ENCODE peak calls at places on chromosomes 11 and 22, in ten cellular contexts. P is IMR-90, I is ovary, K is stomach, L is H54, O is adrenal gland, H is heart left ventricle, J is A549, X is right lobe of liver, C is lower leg skin. D is an unnamed sample.

GRCh38 chr11:119376197-119376847 is 5.2 kb downstream of the USP2 start:
- DNase-seq in P (peak; percentile 37), I (peak; percentile 54), K (peak; percentile 84), L (no peak), O (no peak), H (no peak), J (no peak), X (peak; percentile 41), C (peak; percentile 18), D (peak; percentile 80)

GRCh38 chr11:58024601-58025091 is 965 bp downstream of the OR9Q1 start:
- DNase-seq in P (peak; percentile 60), I (peak; percentile 50), K (peak; percentile 54), L (peak; percentile 12), O (peak; percentile 80), H (peak; percentile 83), J (no peak), X (peak; percentile 72), C (peak; percentile 32), D (peak; percentile 42)

GRCh38 chr22:38429460-38430128 is 25.4 kb downstream of the KCNJ4 start:
- DNase-seq in P (peak; percentile 13), I (no peak), K (no peak), L (no peak), O (no peak), H (no peak), J (no peak), X (no peak), C (no peak), D (no peak)

GRCh38 chr22:18068991-18069390 is 8.8 kb upstream of the PEX26 start:
- DNase-seq in P (no peak), I (no peak), K (no peak), L (no peak), O (no peak), H (no peak), J (no peak), X (no peak), C (no peak), D (no peak)

GRCh38 chr11:88377151-88377550 is 39.6 kb upstream of the CTSC start:
- DNase-seq in P (peak; percentile 67), I (no peak), K (no peak), L (no peak), O (no peak), H (no peak), J (no peak), X (no peak), C (no peak), D (no peak)

GRCh38 chr11:129278586-129279319 is 86.6 kb upstream of the ARHGAP32 start:
- DNase-seq in P (no peak), I (peak; percentile 55), K (no peak), L (no peak), O (no peak), H (peak; percentile 18), J (no peak), X (peak; percentile 28), C (no peak), D (no peak)

GRCh38 chr11:130471731-130472433 is 23.4 kb downstream of the ADAMTS15 start:
- DNase-seq in P (no peak), I (no peak), K (no peak), L (no peak), O (no peak), H (peak; percentile 13), J (no peak), X (no peak), C (no peak), D (no peak)

GRCh38 chr22:43789452-43789851 is 22.7 kb downstream of the EFCAB6 start:
- DNase-seq in P (peak; percentile 99), I (peak; percentile 71), K (no peak), L (peak; percentile 24), O (peak; percentile 66), H (peak; percentile 40), J (peak; percentile 63), X (no peak), C (peak; percentile 50), D (peak; percentile 37)

GRCh38 chr22:24319451-24319850 is 48.8 kb downstream of the SPECC1L start:
- DNase-seq in P (peak; percentile 74), I (no peak), K (no peak), L (no peak), O (no peak), H (no peak), J (peak; percentile 7), X (no peak), C (no peak), D (no peak)

GRCh38 chr11:10304495-10305261 is at the start of gene ADM:
- DNase-seq in P (peak; percentile 93), I (peak; percentile 92), K (peak; percentile 87), L (peak; percentile 88), O (peak; percentile 89), H (peak; percentile 91), J (peak; percentile 97), X (peak; percentile 94), C (peak; percentile 92), D (peak; percentile 91)
- TF ChIP-seq POLR2A in P (peak; percentile 99), I (peak; percentile 79), K (peak; percentile 83), L (peak; percentile 99), O (peak; percentile 89), H (peak; percentile 94), J (peak; percentile 99), X (peak; percentile 98), C (no peak), D (no peak)

GRCh38 chr11:8925711-8926110 is 7.0 kb downstream of the C11orf16 start:
- DNase-seq in P (no peak), I (no peak), K (no peak), L (no peak), O (no peak), H (no peak), J (no peak), X (no peak), C (no peak), D (no peak)
- TF ChIP-seq POLR2A in P (no peak), I (no peak), K (no peak), L (no peak), O (no peak), H (no peak), J (no peak), X (no peak), C (no peak), D (no peak)

GRCh38 chr11:67073908-67074307 is 17.3 kb downstream of the RHOD start:
- DNase-seq in P (no peak), I (no peak), K (no peak), L (no peak), O (no peak), H (no peak), J (no peak), X (no peak), C (no peak), D (no peak)
- TF ChIP-seq POLR2A in P (no peak), I (no peak), K (no peak), L (no peak), O (no peak), H (no peak), J (no peak), X (no peak), C (no peak), D (no peak)

DNA sequence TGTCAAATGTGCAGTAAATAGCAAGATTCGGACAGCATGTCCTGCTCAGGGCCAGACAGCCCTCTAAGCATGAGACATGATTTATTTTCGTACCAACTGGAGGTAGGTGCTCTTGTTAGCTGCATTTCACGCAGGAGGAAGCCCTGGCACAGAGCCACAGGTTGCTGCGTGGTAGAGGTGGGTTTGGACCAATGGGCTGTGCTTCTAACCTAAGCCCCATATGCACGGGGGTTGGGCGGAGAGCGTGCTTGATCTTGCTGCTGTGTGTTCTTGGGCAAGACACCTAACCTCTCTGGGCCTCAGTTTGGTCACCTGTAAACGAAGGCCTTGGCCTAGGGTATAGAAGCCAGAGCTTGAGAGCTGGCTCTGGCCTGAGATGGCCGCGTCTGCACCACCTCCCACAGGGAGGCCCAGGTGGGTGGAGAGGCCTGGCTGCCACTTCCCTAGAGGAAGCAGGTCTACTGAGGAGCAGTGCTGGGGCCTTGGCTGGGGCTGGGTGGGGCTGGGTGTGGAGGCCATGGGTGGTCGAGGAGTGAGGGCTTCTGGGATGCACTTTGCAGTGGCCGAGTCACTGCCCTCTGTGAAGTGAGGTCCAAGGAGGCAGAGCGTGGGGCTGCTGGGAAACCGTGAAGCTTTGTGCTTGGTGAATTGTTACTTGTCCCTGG is 38.5 kb upstream of the GRAMD4 start:
- DNase-seq in P (no peak), I (no peak), K (no peak), L (no peak), O (no peak), H (no peak), J (no peak), X (peak; percentile 27), C (no peak), D (no peak)
- TF ChIP-seq POLR2A in P (no peak), I (no peak), K (no peak), L (no peak), O (no peak), H (no peak), J (no peak), X (no peak), C (no peak), D (no peak)

GRCh38 chr11:64852804-64853520 is 8.5 kb upstream of the CDC42BPG start:
- DNase-seq in P (no peak), I (no peak), K (no peak), L (no peak), O (no peak), H (no peak), J (no peak), X (no peak), C (no peak), D (no peak)

GRCh38 chr11:64848779-64849599 is 4.5 kb upstream of the CDC42BPG start:
- DNase-seq in P (no peak), I (no peak), K (peak; percentile 89), L (no peak), O (no peak), H (no peak), J (no peak), X (peak; percentile 84), C (no peak), D (no peak)

GRCh38 chr11:64849600-64850356 is 5.3 kb upstream of the CDC42BPG start:
- DNase-seq in P (no peak), I (no peak), K (no peak), L (no peak), O (no peak), H (peak; percentile 73), J (no peak), X (no peak), C (no peak), D (no peak)

GRCh38 chr11:64851831-64852337 is 7.4 kb upstream of the CDC42BPG start:
- DNase-seq in P (no peak), I (no peak), K (no peak), L (no peak), O (no peak), H (no peak), J (no peak), X (no peak), C (no peak), D (no peak)

GRCh38 chr11:64850979-64851567 is 6.6 kb upstream of the CDC42BPG start:
- DNase-seq in P (no peak), I (no peak), K (peak; percentile 51), L (no peak), O (no peak), H (no peak), J (no peak), X (no peak), C (no peak), D (no peak)
- TF ChIP-seq POLR2A in P (no peak), I (no peak), K (no peak), L (no peak), O (no peak), H (no peak), J (no peak), X (no peak), C (no peak), D (no peak)

D was measured in testis.